ENCODE peak calls at places on chromosomes 7 and 10, in eight cellular contexts. N is sigmoid colon; W is heart right ventricle; A is CD8-positive, alpha-beta T cell; B is colonic mucosa; R is body of pancreas; Z is cardiac muscle cell; G is PC-9. F is an unnamed sample.

GRCh38 chr7:3937146-3937545 is 636.1 kb downstream of the SDK1 start:
- DNase-seq in N (no peak), W (no peak), A (no peak), B (no peak), R (no peak), Z (no peak), G (no peak), F (no peak)

GRCh38 chr10:121911421-121911697 is 16.5 kb downstream of the ATE1 start:
- DNase-seq in N (no peak), W (no peak), A (no peak), B (no peak), R (no peak), Z (no peak), G (no peak), F (no peak)

GRCh38 chr7:132755538-132756481 is 179.5 kb upstream of the PLXNA4 start:
- DNase-seq in N (no peak), W (no peak), A (no peak), B (no peak), R (peak; percentile 34), Z (no peak), G (no peak), F (no peak)

GRCh38 chr10:124697443-124697836 is 46.7 kb downstream of the FAM53B start:
- DNase-seq in N (no peak), W (no peak), A (no peak), B (no peak), R (no peak), Z (no peak), G (no peak), F (no peak)

GRCh38 chr7:32879460-32879859 is 12.1 kb downstream of the KBTBD2 start:
- DNase-seq in N (no peak), W (no peak), A (no peak), B (no peak), R (no peak), Z (peak; percentile 8), G (no peak), F (no peak)

GRCh38 chr7:55550010-55550409 is 22.3 kb downstream of the VOPP1 start:
- DNase-seq in N (no peak), W (no peak), A (no peak), B (peak; percentile 89), R (peak; percentile 84), Z (no peak), G (peak; percentile 61), F (no peak)

GRCh38 chr7:130374507-130374906 is 5.8 kb upstream of the CPA1 start:
- DNase-seq in N (no peak), W (no peak), A (no peak), B (no peak), R (no peak), Z (no peak), G (no peak), F (no peak)

GRCh38 chr10:74419491-74420466 is 268.8 kb downstream of the ADK start:
- DNase-seq in N (no peak), W (no peak), A (peak; percentile 4), B (peak; percentile 24), R (no peak), Z (peak; percentile 15), G (no peak), F (no peak)

GRCh38 chr10:13859979-13860619 is 273.3 kb downstream of the PRPF18 start:
- DNase-seq in N (no peak), W (no peak), A (no peak), B (no peak), R (no peak), Z (peak; percentile 53), G (no peak), F (no peak)

GRCh38 chr10:77865585-77866324 is 60.8 kb downstream of the DLG5 start:
- DNase-seq in N (no peak), W (no peak), A (no peak), B (peak; percentile 70), R (no peak), Z (no peak), G (no peak), F (no peak)

GRCh38 chr7:148982596-148983219 is 45.6 kb downstream of the PDIA4 start:
- DNase-seq in N (no peak), W (no peak), A (no peak), B (no peak), R (peak; percentile 23), Z (peak; percentile 62), G (no peak), F (no peak)

GRCh38 chr7:76165973-76166403 is 35.7 kb upstream of the SRRM3 start:
- DNase-seq in N (no peak), W (no peak), A (no peak), B (no peak), R (no peak), Z (no peak), G (no peak), F (no peak)

GRCh38 chr7:24419070-24419469 is 135.1 kb downstream of the NPY start:
- DNase-seq in N (no peak), W (no peak), A (no peak), B (no peak), R (no peak), Z (peak; percentile 4), G (no peak), F (no peak)

GRCh38 chr7:125450749-125451148 is 521.1 kb upstream of the POT1 start:
- DNase-seq in N (no peak), W (no peak), A (no peak), B (no peak), R (no peak), Z (no peak), G (no peak), F (no peak)

GRCh38 chr10:111344804-111345203 is 268.0 kb downstream of the ADRA2A start:
- DNase-seq in N (no peak), W (no peak), A (no peak), B (no peak), R (no peak), Z (no peak), G (no peak), F (no peak)

GRCh38 chr10:73940634-73941221 is 29.8 kb downstream of the PLAU start:
- DNase-seq in N (peak; percentile 92), W (peak; percentile 92), A (peak; percentile 71), B (peak; percentile 89), R (peak; percentile 81), Z (peak; percentile 81), G (peak; percentile 87), F (peak; percentile 91)

GRCh38 chr10:58807631-58808024 is 295.0 kb downstream of the BICC1 start:
- DNase-seq in N (no peak), W (no peak), A (no peak), B (no peak), R (no peak), Z (peak; percentile 41), G (no peak), F (peak; percentile 54)

GRCh38 chr10:129531969-129532660 is 65.1 kb downstream of the MGMT start:
- DNase-seq in N (no peak), W (no peak), A (no peak), B (no peak), R (no peak), Z (peak; percentile 74), G (peak; percentile 60), F (no peak)

GRCh38 chr10:125060851-125061556 is 99.4 kb downstream of the CTBP2 start:
- DNase-seq in N (peak; percentile 93), W (peak; percentile 84), A (no peak), B (peak; percentile 92), R (peak; percentile 87), Z (peak; percentile 81), G (peak; percentile 67), F (peak; percentile 62)

GRCh38 chr10:132540456-132540855 is 2.9 kb downstream of the INPP5A start:
- DNase-seq in N (peak; percentile 80), W (no peak), A (no peak), B (no peak), R (peak; percentile 38), Z (peak; percentile 44), G (no peak), F (no peak)
- TF ChIP-seq CTCF in N (peak; percentile 19), W (peak; percentile 23), A (no peak), B (no peak), R (peak; percentile 21), Z (peak; percentile 44), G (no peak), F (no peak)

DNA sequence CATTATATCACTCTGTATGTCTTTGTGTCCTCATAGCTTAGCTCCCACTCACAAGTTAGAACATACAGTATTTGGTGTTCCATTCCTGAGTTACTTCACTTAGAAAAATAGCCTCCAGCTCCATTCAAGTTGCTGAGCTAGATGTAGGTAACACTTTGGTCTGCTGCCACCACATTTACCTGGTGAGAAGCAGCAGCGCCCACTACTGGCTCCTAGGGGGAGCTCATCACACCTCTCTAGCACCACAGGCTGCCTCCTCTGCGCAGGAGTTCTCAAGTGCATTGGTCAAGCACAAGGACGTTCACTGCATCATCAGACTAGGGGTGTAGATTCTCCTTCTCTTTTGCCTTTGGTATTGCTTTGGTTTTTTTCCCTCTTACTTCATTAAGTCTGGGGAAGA is 530.9 kb upstream of the AUTS2 start:
- DNase-seq in N (no peak), W (no peak), A (no peak), B (no peak), R (peak; percentile 61), Z (peak; percentile 49), G (peak; percentile 14), F (peak; percentile 1)
- H3K9me3 ChIP-seq in N (peaks cover 3% of the 10 kb centered on the region), W (peaks cover under 1% of the 10 kb centered on the region), A (no peaks in the 10 kb centered on the region), B (no peaks in the 10 kb centered on the region), R (no peaks in the 10 kb centered on the region), Z (no peaks in the 10 kb centered on the region), G (no peaks in the 10 kb centered on the region), F (no peaks in the 10 kb centered on the region)

DNA sequence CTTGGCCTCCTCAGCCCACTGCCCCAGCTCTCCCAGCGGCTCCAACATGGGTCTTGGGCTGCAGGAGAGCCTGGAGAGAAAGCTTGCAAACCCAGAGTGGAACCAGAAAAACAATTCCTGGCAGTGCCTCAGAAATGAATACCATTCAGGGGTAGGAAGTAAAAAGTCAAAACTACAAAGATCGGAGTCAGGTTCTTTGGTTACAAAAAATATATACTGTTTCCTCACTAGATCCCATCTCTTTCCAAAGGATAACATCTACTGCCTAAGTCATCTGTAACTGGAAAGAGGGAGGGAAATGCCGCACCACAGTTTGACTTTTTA is 14.9 kb downstream of the CREB3L2 start:
- DNase-seq in N (no peak), W (no peak), A (no peak), B (no peak), R (no peak), Z (no peak), G (no peak), F (no peak)
- H3K4me1 ChIP-seq in N (peaks cover 97% of the 10 kb centered on the region), W (peaks cover 68% of the 10 kb centered on the region), A (no peaks in the 10 kb centered on the region), B (peaks cover 11% of the 10 kb centered on the region), R (peaks cover 63% of the 10 kb centered on the region), Z (peaks cover 37% of the 10 kb centered on the region), G (peaks cover 6% of the 10 kb centered on the region), F (peaks cover 93% of the 10 kb centered on the region)

GRCh38 chr7:66948480-66949109 is 27.6 kb downstream of the TMEM248 start:
- DNase-seq in N (no peak), W (no peak), A (no peak), B (no peak), R (no peak), Z (no peak), G (no peak), F (no peak)

GRCh38 chr7:66950311-66950710 is 29.3 kb downstream of the TMEM248 start:
- DNase-seq in N (no peak), W (no peak), A (no peak), B (no peak), R (no peak), Z (no peak), G (no peak), F (no peak)

GRCh38 chr7:66952343-66953043 is 31.5 kb downstream of the TMEM248 start:
- DNase-seq in N (no peak), W (no peak), A (no peak), B (peak; percentile 41), R (no peak), Z (peak; percentile 49), G (peak; percentile 85), F (peak; percentile 74)

GRCh38 chr7:66953044-66953427 is 32.0 kb downstream of the TMEM248 start:
- DNase-seq in N (no peak), W (no peak), A (no peak), B (no peak), R (no peak), Z (no peak), G (no peak), F (no peak)

GRCh38 chr7:66950763-66951162 is 29.7 kb downstream of the TMEM248 start:
- DNase-seq in N (no peak), W (no peak), A (no peak), B (no peak), R (no peak), Z (peak; percentile 12), G (no peak), F (no peak)
- TF ChIP-seq CTCF in N (no peak), W (no peak), A (no peak), B (no peak), R (no peak), Z (no peak), G (no peak), F (no peak)